ENCODE peak calls at places on chromosomes 5 and 9, in nine cellular contexts. Q is fibroblast of pulmonary artery; X is AG09319; E is IMR-90; J is cardiac septum; P is NCI-H1694 treated with DMSO at 0.1 percent for 48 hours; Y is anterior cingulate cortex; N is stimulated activated CD4-positive, alpha-beta T cell treated with anti-CD3 and anti-CD28 coated beads, Interleukin-12 subunit alpha, Interleukin-12 subunit beta, amount 100 ng/mL, for 4 hours; D is germinal center. M is an unnamed sample.

GRCh38 chr5:56668996-56669395 is 146.4 kb upstream of the MAP3K1 start:
- DNase-seq in Q (no peak), X (no peak), E (no peak), J (no peak), P (no peak), Y (no peak), N (no peak), D (no peak), M (no peak)

GRCh38 chr5:158751961-158752655 is 347.6 kb downstream of the EBF1 start:
- DNase-seq in Q (no peak), X (no peak), E (no peak), J (no peak), P (no peak), Y (no peak), N (no peak), D (peak; percentile 22), M (no peak)

GRCh38 chr9:73437758-73438157 is 286.1 kb downstream of the ANXA1 start:
- DNase-seq in Q (no peak), X (peak; percentile 10), E (no peak), J (no peak), P (no peak), Y (no peak), N (no peak), D (no peak), M (no peak)

GRCh38 chr9:34701023-34701768 is 8.7 kb downstream of the CCL21 start:
- DNase-seq in Q (peak; percentile 60), X (no peak), E (peak; percentile 29), J (peak; percentile 84), P (peak; percentile 65), Y (peak; percentile 51), N (peak; percentile 74), D (peak; percentile 82), M (peak; percentile 4)

GRCh38 chr5:172175263-172175719 is 12.7 kb downstream of the STK10 start:
- DNase-seq in Q (no peak), X (no peak), E (no peak), J (peak; percentile 91), P (no peak), Y (no peak), N (peak; percentile 77), D (peak; percentile 87), M (no peak)

GRCh38 chr9:33227741-33228140 is 12.2 kb upstream of the SPINK4 start:
- DNase-seq in Q (no peak), X (no peak), E (no peak), J (no peak), P (no peak), Y (no peak), N (no peak), D (no peak), M (no peak)

GRCh38 chr9:105047652-105048031 is 119.7 kb upstream of the ABCA1 start:
- DNase-seq in Q (no peak), X (no peak), E (peak; percentile 28), J (no peak), P (no peak), Y (no peak), N (no peak), D (no peak), M (no peak)

GRCh38 chr5:134252671-134253070 is 26.8 kb upstream of the PPP2CA start:
- DNase-seq in Q (peak; percentile 84), X (no peak), E (peak; percentile 96), J (no peak), P (no peak), Y (no peak), N (no peak), D (no peak), M (no peak)

GRCh38 chr9:90219548-90220118 is 423.0 kb downstream of the DIRAS2 start:
- DNase-seq in Q (no peak), X (no peak), E (no peak), J (no peak), P (no peak), Y (no peak), N (peak; percentile 14), D (peak; percentile 52), M (no peak)

GRCh38 chr9:83935276-83935890 is 14.2 kb upstream of the KIF27 start:
- DNase-seq in Q (peak; percentile 85), X (peak; percentile 70), E (peak; percentile 82), J (no peak), P (no peak), Y (no peak), N (no peak), D (no peak), M (no peak)

GRCh38 chr9:37011530-37011929 is 22.5 kb downstream of the PAX5 start:
- DNase-seq in Q (no peak), X (no peak), E (no peak), J (no peak), P (no peak), Y (no peak), N (no peak), D (peak; percentile 33), M (no peak)

GRCh38 chr5:172929371-172929838 is 29.8 kb upstream of the RPL26L1 start:
- DNase-seq in Q (peak; percentile 52), X (peak; percentile 87), E (peak; percentile 99), J (no peak), P (no peak), Y (no peak), N (no peak), D (no peak), M (peak; percentile 86)

GRCh38 chr9:8745347-8745746 is 945.8 kb upstream of the DMAC1 start:
- DNase-seq in Q (no peak), X (no peak), E (no peak), J (no peak), P (no peak), Y (no peak), N (no peak), D (no peak), M (no peak)

GRCh38 chr9:100472725-100473261 is at the start of gene TMEFF1:
- DNase-seq in Q (peak; percentile 8), X (no peak), E (peak; percentile 26), J (no peak), P (peak; percentile 17), Y (peak; percentile 70), N (peak; percentile 43), D (peak; percentile 69), M (no peak)

GRCh38 chr5:168585119-168585912 is 6.1 kb upstream of the PANK3 start:
- DNase-seq in Q (no peak), X (no peak), E (no peak), J (no peak), P (peak; percentile 20), Y (no peak), N (no peak), D (no peak), M (no peak)

GRCh38 chr5:149488645-149489306 is 62.5 kb downstream of the CSNK1A1 start:
- DNase-seq in Q (no peak), X (no peak), E (no peak), J (no peak), P (no peak), Y (no peak), N (no peak), D (no peak), M (no peak)

GRCh38 chr5:57186194-57186593 is 12.3 kb downstream of the GPBP1 start:
- DNase-seq in Q (no peak), X (no peak), E (no peak), J (no peak), P (no peak), Y (no peak), N (no peak), D (no peak), M (no peak)

GRCh38 chr9:106859957-106860715 is 2.8 kb upstream of the ZNF462 start:
- DNase-seq in Q (peak; percentile 28), X (no peak), E (no peak), J (no peak), P (no peak), Y (no peak), N (no peak), D (no peak), M (no peak)

GRCh38 chr9:114098021-114098659 is 952 bp downstream of the KIF12 start:
- DNase-seq in Q (no peak), X (no peak), E (no peak), J (no peak), P (peak; percentile 68), Y (no peak), N (peak; percentile 13), D (no peak), M (no peak)

GRCh38 chr5:68543212-68543611 is 327.7 kb downstream of the PIK3R1 start:
- DNase-seq in Q (no peak), X (no peak), E (no peak), J (no peak), P (no peak), Y (no peak), N (no peak), D (peak; percentile 22), M (no peak)

GRCh38 chr5:142248853-142249462 is 75.9 kb downstream of the SPRY4 start:
- DNase-seq in Q (no peak), X (peak; percentile 60), E (peak; percentile 12), J (no peak), P (no peak), Y (no peak), N (no peak), D (no peak), M (no peak)

GRCh38 chr9:13244190-13244589 is 35.3 kb downstream of the MPDZ start:
- DNase-seq in Q (no peak), X (no peak), E (no peak), J (no peak), P (no peak), Y (no peak), N (no peak), D (no peak), M (no peak)

GRCh38 chr9:98869866-98870265 is 62.4 kb downstream of the GALNT12 start:
- DNase-seq in Q (no peak), X (no peak), E (no peak), J (peak; percentile 4), P (no peak), Y (no peak), N (no peak), D (no peak), M (no peak)

GRCh38 chr5:73901045-73901444 is 275.0 kb downstream of the ARHGEF28 start:
- DNase-seq in Q (peak; percentile 94), X (no peak), E (peak; percentile 86), J (no peak), P (no peak), Y (no peak), N (no peak), D (no peak), M (peak; percentile 50)

GRCh38 chr5:1011741-1012315 is 3.2 kb downstream of the NKD2 start:
- DNase-seq in Q (no peak), X (no peak), E (no peak), J (peak; percentile 74), P (peak; percentile 57), Y (no peak), N (no peak), D (no peak), M (no peak)

GRCh38 chr5:154461531-154461930 is 15.7 kb downstream of the SAP30L start:
- DNase-seq in Q (peak; percentile 49), X (no peak), E (peak; percentile 34), J (no peak), P (no peak), Y (no peak), N (no peak), D (no peak), M (no peak)

GRCh38 chr5:75040973-75041372 is 11.4 kb downstream of the GCNT4 start:
- DNase-seq in Q (peak; percentile 72), X (no peak), E (peak; percentile 69), J (no peak), P (no peak), Y (no peak), N (no peak), D (no peak), M (no peak)

GRCh38 chr5:186091-187041 is 4.9 kb upstream of the LRRC14B start:
- DNase-seq in Q (no peak), X (no peak), E (no peak), J (peak; percentile 72), P (no peak), Y (no peak), N (no peak), D (no peak), M (no peak)

GRCh38 chr9:33227013-33227398 is 13.0 kb upstream of the SPINK4 start:
- DNase-seq in Q (no peak), X (no peak), E (no peak), J (peak; percentile 84), P (peak; percentile 5), Y (no peak), N (no peak), D (peak; percentile 45), M (no peak)

GRCh38 chr9:91500509-91501011 is 76.9 kb upstream of the NFIL3 start:
- DNase-seq in Q (peak; percentile 81), X (peak; percentile 15), E (peak; percentile 95), J (no peak), P (no peak), Y (no peak), N (no peak), D (no peak), M (peak; percentile 47)

GRCh38 chr5:80990971-80991370 is 30.8 kb downstream of the RASGRF2 start:
- DNase-seq in Q (no peak), X (no peak), E (no peak), J (no peak), P (no peak), Y (no peak), N (no peak), D (no peak), M (no peak)

M was measured in AG04450.